ENCODE peak calls at places on chromosomes 4 and X, in six cellular contexts. One of them, this sample, is unnamed. For H3K36me3, the result is how much of the 10 kb centered on the place peaks cover.

GRCh38 chr4:151486166-151486565 is 77.2 kb downstream of the FHIP1A start:
- DNase-seq in fibroblast of lung: no peak
- DNase-seq in HCT116: no peak
- DNase-seq in tibial artery: no peak
- DNase-seq in prostate gland: no peak
- DNase-seq in MM.1S: no peak
- DNase-seq in this sample: peak

GRCh38 chr4:179465131-179465797 is 2023.0 kb upstream of the AGA start:
- DNase-seq in fibroblast of lung: peak
- DNase-seq in HCT116: no peak
- DNase-seq in tibial artery: no peak
- DNase-seq in prostate gland: no peak
- DNase-seq in MM.1S: peak
- DNase-seq in this sample: no peak

GRCh38 chr4:134024251-134024650 is 177.3 kb downstream of the PABPC4L start:
- DNase-seq in fibroblast of lung: peak
- DNase-seq in HCT116: peak
- DNase-seq in tibial artery: no peak
- DNase-seq in prostate gland: peak
- DNase-seq in MM.1S: no peak
- DNase-seq in this sample: no peak

GRCh38 chrX:136162827-136163427 is 15.6 kb downstream of the FHL1 start:
- DNase-seq in fibroblast of lung: peak
- DNase-seq in HCT116: peak
- DNase-seq in tibial artery: peak
- DNase-seq in prostate gland: no peak
- DNase-seq in MM.1S: peak
- DNase-seq in this sample: no peak

GRCh38 chrX:46912098-46912672 is at the start of gene JADE3:
- DNase-seq in fibroblast of lung: peak
- DNase-seq in HCT116: peak
- DNase-seq in tibial artery: peak
- DNase-seq in prostate gland: peak
- DNase-seq in MM.1S: peak
- DNase-seq in this sample: no peak

GRCh38 chrX:100647095-100647494 is 3.1 kb downstream of the SRPX2 start:
- DNase-seq in fibroblast of lung: peak
- DNase-seq in HCT116: no peak
- DNase-seq in tibial artery: peak
- DNase-seq in prostate gland: no peak
- DNase-seq in MM.1S: no peak
- DNase-seq in this sample: no peak

GRCh38 chr4:106614446-106614845 is 245.9 kb upstream of the GIMD1 start:
- DNase-seq in fibroblast of lung: no peak
- DNase-seq in HCT116: no peak
- DNase-seq in tibial artery: no peak
- DNase-seq in prostate gland: no peak
- DNase-seq in MM.1S: no peak
- DNase-seq in this sample: peak

GRCh38 chr4:180261346-180261745 is 1981.9 kb upstream of the TENM3 start:
- DNase-seq in fibroblast of lung: no peak
- DNase-seq in HCT116: no peak
- DNase-seq in tibial artery: no peak
- DNase-seq in prostate gland: no peak
- DNase-seq in MM.1S: no peak
- DNase-seq in this sample: no peak

GRCh38 chr4:54659213-54660144 is 1.7 kb downstream of the KIT start:
- DNase-seq in fibroblast of lung: peak
- DNase-seq in HCT116: no peak
- DNase-seq in tibial artery: no peak
- DNase-seq in prostate gland: no peak
- DNase-seq in MM.1S: no peak
- DNase-seq in this sample: no peak

GRCh38 chr4:139511320-139511719 is 44.7 kb downstream of the SETD7 start:
- DNase-seq in fibroblast of lung: no peak
- DNase-seq in HCT116: no peak
- DNase-seq in tibial artery: no peak
- DNase-seq in prostate gland: no peak
- DNase-seq in MM.1S: no peak
- DNase-seq in this sample: no peak

GRCh38 chrX:2677764-2678163 is 13.3 kb upstream of the CD99 start:
- DNase-seq in fibroblast of lung: peak
- DNase-seq in HCT116: peak
- DNase-seq in tibial artery: peak
- DNase-seq in prostate gland: peak
- DNase-seq in MM.1S: no peak
- DNase-seq in this sample: peak

DNA sequence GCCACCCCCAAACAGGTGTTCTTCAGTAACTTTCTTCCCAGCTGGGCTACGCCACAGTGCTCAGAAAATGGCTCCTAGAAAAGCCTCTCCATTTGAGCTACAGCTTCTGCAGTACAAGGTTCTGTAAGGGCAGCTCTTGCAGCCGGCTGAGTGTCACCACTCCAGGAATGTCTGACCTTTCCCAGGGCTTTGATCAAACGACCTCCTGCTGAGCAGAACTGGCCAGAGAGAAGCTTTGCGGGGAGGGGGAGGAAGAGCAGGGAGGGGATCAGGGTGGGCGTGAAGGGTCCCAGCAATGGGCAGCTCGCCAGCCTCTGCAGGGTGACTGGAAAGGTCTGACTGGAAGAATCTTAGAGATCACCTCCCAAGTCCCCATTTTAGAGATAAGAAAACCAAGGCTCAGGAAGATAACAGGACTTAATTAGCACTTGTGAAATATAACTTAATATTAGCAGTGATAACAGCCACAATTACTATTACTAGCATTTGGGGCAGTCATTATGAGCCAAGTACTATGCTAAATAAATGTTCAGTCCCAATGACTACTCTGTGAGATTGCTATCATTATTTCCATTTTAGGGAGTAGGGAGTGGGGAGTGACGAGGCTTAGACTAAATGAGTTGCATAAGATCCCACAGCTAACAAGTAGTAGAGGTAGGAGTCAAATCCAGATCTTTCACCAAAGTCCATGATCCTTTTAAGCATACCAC is 51.1 kb downstream of the LEF1 start:
- DNase-seq in fibroblast of lung: no peak
- DNase-seq in HCT116: no peak
- DNase-seq in tibial artery: no peak
- DNase-seq in prostate gland: no peak
- DNase-seq in MM.1S: no peak
- DNase-seq in this sample: no peak
- H3K4me3 ChIP-seq in fibroblast of lung: no peak
- H3K4me3 ChIP-seq in HCT116: no peak
- H3K4me3 ChIP-seq in tibial artery: no peak
- H3K4me3 ChIP-seq in prostate gland: no peak
- H3K4me3 ChIP-seq in MM.1S: no peak
- H3K4me3 ChIP-seq in this sample: no peak

GRCh38 chr4:181796502-181796901 is 446.7 kb upstream of the TENM3 start:
- DNase-seq in fibroblast of lung: peak
- DNase-seq in HCT116: no peak
- DNase-seq in tibial artery: no peak
- DNase-seq in prostate gland: no peak
- DNase-seq in MM.1S: no peak
- DNase-seq in this sample: no peak
- H3K36me3 ChIP-seq in fibroblast of lung: under half
- H3K36me3 ChIP-seq in HCT116: under half
- H3K36me3 ChIP-seq in tibial artery: under half
- H3K36me3 ChIP-seq in prostate gland: under half
- H3K36me3 ChIP-seq in MM.1S: under half
- H3K36me3 ChIP-seq in this sample: under half

DNA sequence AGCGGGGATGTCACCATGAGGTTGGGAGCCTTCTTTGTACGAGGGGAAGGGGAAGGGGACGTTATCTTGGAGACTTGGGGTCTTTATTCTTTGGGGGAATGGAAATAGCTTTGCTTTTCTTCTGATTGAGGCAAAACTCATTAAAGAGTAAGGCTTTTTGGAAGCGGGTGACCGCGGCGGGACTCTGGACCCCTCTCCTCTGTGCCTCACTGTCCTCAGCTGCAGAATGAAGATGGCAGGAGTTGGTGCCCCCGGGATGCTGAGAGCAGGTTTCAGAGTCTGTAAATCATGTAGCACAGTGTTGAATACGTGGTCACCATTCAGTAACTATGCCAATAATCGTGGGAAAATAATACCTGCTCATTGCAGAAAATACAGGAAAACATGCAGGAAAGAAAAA is 32.1 kb downstream of the HTT-AS start:
- DNase-seq in fibroblast of lung: no peak
- DNase-seq in HCT116: no peak
- DNase-seq in tibial artery: no peak
- DNase-seq in prostate gland: no peak
- DNase-seq in MM.1S: no peak
- DNase-seq in this sample: no peak
- H3K4me3 ChIP-seq in fibroblast of lung: no peak
- H3K4me3 ChIP-seq in HCT116: no peak
- H3K4me3 ChIP-seq in tibial artery: peak
- H3K4me3 ChIP-seq in prostate gland: peak
- H3K4me3 ChIP-seq in MM.1S: peak
- H3K4me3 ChIP-seq in this sample: no peak

GRCh38 chr4:140652601-140653000 is 83.8 kb upstream of the UCP1 start:
- DNase-seq in fibroblast of lung: no peak
- DNase-seq in HCT116: no peak
- DNase-seq in tibial artery: no peak
- DNase-seq in prostate gland: no peak
- DNase-seq in MM.1S: no peak
- DNase-seq in this sample: no peak
- H3K36me3 ChIP-seq in fibroblast of lung: under half
- H3K36me3 ChIP-seq in HCT116: under half
- H3K36me3 ChIP-seq in tibial artery: under half
- H3K36me3 ChIP-seq in prostate gland: under half
- H3K36me3 ChIP-seq in MM.1S: under half
- H3K36me3 ChIP-seq in this sample: under half

GRCh38 chr4:658031-658667 is 15.9 kb downstream of the ATP5ME start:
- DNase-seq in fibroblast of lung: no peak
- DNase-seq in HCT116: no peak
- DNase-seq in tibial artery: no peak
- DNase-seq in prostate gland: no peak
- DNase-seq in MM.1S: no peak
- DNase-seq in this sample: no peak
- H3K4me3 ChIP-seq in fibroblast of lung: no peak
- H3K4me3 ChIP-seq in HCT116: no peak
- H3K4me3 ChIP-seq in tibial artery: no peak
- H3K4me3 ChIP-seq in prostate gland: no peak
- H3K4me3 ChIP-seq in MM.1S: no peak
- H3K4me3 ChIP-seq in this sample: no peak